ENCODE peak calls at places on chromosome 10, in seven cellular contexts. T is thyroid gland; I is tibial artery; L is hepatocyte; E is prostate gland; H is CD8-positive, alpha-beta memory T cell; N is IMR-90. K is an unnamed sample. For H3K9me3, the result is how much of the 10 kb centered on the place peaks cover.

GRCh38 chr10:118409295-118409694 is 67.2 kb upstream of the FAM204A start:
- DNase-seq in I (no peak), L (no peak), H (no peak), E (no peak), T (no peak), N (peak), K (no peak)

GRCh38 chr10:24884316-24884715 is 68.1 kb downstream of the PRTFDC1 start:
- DNase-seq in T (no peak), E (no peak), N (no peak), L (no peak), I (no peak), H (no peak), K (no peak)

GRCh38 chr10:97573672-97574071 is 1.1 kb downstream of the ANKRD2 start:
- DNase-seq in I (no peak), L (no peak), E (no peak), N (no peak), T (no peak), H (no peak), K (no peak)

GRCh38 chr10:23373156-23373555 is 28.6 kb upstream of the C10orf67 start:
- DNase-seq in L (no peak), N (no peak), H (no peak), T (no peak), E (no peak), I (no peak), K (no peak)

GRCh38 chr10:127813290-127813689 is 76.3 kb downstream of the FOXI2 start:
- DNase-seq in I (no peak), H (no peak), L (no peak), N (no peak), T (no peak), E (no peak), K (no peak)

GRCh38 chr10:11209810-11210141 is 192.1 kb downstream of the CELF2 start:
- DNase-seq in H (no peak), N (no peak), T (peak), I (no peak), L (no peak), E (no peak), K (no peak)

GRCh38 chr10:11823122-11823988 is at the start of gene PROSER2:
- DNase-seq in E (peak), H (peak), T (peak), N (peak), L (peak), I (no peak), K (peak)

GRCh38 chr10:124984376-124984775 is 42.5 kb downstream of the ZRANB1 start:
- DNase-seq in H (no peak), E (no peak), N (no peak), L (no peak), I (no peak), T (no peak), K (no peak)

DNA sequence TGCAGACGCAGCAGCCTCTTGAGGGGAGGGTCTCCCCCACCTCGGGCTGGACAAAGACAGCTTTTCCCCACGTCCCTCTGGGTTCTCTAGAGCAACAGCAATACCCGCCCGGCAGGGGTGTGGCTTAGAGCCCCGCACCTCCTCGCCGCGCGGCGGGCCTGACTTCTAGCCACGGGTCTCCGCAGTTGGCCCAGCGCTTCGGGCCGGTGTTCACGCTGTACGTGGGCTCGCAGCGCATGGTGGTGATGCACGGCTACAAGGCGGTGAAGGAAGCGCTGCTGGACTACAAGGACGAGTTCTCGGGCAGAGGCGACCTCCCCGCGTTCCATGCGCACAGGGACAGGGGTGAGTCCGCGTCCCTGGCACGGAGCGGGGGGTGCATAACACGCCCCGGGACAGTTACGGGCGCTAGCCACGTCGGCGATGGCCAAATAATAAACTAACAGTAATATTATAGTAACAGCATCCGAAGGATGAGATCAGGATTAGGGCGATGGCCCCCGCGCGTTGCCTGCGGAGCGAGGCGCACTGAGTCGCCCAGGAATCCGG is 1.2 kb downstream of the CYP2E1 start:
- DNase-seq in L (no peak), N (peak), E (no peak), I (no peak), T (no peak), H (no peak), K (no peak)
- H3K9me3 ChIP-seq in L (under half), N (under half), E (under half), I (under half), T (under half), H (under half), K (under half)

GRCh38 chr10:103854265-103854686 is 1.1 kb downstream of the SH3PXD2A start:
- DNase-seq in L (peak), T (no peak), I (peak), E (no peak), N (no peak), H (no peak), K (no peak)
- H3K9me3 ChIP-seq in L (under half), T (under half), I (under half), E (under half), N (under half), H (under half), K (under half)

DNA sequence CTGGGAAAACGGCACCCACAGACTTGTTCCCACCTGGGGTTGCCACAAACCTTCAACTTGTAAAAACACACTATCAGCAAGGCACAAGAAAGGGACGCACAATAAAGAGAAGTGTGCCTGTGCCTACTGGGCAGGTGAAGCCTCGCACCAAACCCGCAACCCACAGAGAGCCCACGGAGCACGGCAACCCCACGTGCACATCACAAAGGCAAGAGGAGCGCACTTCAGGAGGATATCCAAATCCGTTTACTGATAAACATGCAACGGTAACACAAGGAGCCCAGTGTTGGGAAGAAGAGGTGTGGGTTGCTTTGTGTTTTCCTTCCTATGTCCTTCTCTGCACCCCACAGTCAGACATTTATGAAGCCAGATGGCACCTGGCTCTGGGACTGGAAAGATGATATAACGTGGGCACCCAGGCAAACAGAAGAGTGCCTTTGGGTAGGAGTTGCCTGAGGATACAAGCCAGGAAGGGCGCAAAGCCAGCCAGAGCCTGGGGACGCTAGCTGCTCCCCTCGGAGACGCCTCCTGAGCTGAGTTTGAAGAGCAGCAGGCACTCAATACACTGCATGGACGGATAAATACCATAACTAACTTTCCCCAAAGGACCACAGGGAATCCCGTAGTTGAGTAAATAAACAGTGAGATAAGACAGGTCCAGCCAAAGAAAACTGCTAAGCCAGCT is 41.6 kb downstream of the TCERG1L start:
- DNase-seq in E (no peak), N (no peak), I (no peak), T (peak), H (no peak), L (no peak), K (no peak)
- H3K9me3 ChIP-seq in E (under half), N (half or more), I (under half), T (under half), H (under half), L (under half), K (under half)

GRCh38 chr10:78000206-78000605 is 29.1 kb downstream of the POLR3A start:
- DNase-seq in T (no peak), L (no peak), E (no peak), N (no peak), I (no peak), H (no peak), K (no peak)

GRCh38 chr10:78000956-78001472 is 28.3 kb downstream of the POLR3A start:
- DNase-seq in I (no peak), H (no peak), E (no peak), L (no peak), T (peak), N (no peak), K (no peak)

GRCh38 chr10:78007172-78007571 is 22.1 kb downstream of the POLR3A start:
- DNase-seq in L (no peak), N (no peak), T (no peak), I (no peak), E (no peak), H (no peak), K (no peak)

GRCh38 chr10:78004215-78005026 is 24.9 kb downstream of the POLR3A start:
- DNase-seq in T (no peak), N (no peak), H (no peak), E (no peak), L (no peak), I (no peak), K (peak)

DNA sequence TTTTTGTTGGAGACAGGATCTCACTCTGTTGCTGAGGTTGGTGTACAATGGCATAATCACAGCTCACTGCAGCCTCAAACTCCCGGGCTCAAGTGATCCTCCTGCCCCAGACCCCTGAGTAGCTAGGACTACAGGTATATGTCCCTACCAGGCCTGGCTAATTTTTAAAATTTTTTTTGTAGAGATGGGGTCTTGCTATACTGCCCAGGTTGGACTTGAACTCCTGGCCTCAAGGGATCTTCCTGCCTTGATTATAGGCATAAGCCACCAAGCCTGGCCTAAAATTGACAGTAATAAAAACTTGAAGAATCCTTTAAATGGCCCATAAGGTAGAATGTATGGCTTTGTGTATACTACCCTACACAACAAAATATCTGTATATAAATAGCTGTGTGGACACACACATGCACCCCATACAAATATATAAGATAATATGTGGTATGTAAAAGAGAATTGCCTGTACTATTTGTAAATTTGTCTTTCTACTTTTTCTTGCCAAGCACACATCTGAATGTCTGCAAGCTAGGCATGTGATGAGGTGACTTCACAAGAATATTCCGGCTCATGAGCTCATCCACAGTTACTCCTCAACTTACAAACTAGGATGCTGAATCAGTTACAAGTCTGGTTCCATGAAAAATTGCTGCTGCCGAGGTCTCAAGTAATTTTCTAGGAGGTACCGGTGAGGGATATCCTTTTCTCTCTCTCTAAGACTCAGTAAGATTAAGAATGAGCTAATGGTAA is 26.6 kb downstream of the POLR3A start:
- DNase-seq in H (no peak), E (no peak), T (no peak), I (no peak), L (no peak), N (peak), K (no peak)
- H3K9me3 ChIP-seq in H (under half), E (under half), T (under half), I (under half), L (under half), N (under half), K (under half)

DNA sequence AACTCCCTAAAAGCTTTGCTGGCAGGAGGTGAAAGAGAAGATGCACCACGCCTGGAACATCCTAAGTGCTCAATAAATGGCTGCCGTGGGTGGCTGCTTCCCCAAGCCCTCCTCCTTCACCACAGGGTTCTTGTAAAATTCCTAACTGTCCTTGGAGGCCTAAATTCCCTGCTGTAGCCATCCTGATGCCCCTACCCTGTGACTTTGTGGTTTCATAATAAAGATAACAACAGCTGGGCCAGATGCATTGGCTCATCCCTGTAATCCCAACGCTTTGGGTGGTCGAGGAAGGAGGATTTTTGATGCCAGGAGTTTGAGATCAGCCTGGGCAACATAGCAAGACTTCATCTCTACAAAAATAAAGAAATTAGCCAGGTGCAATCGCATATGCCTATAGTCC is 341.8 kb downstream of the ANKRD30A start:
- DNase-seq in N (no peak), E (no peak), I (no peak), L (no peak), H (no peak), T (no peak), K (no peak)
- H3K9me3 ChIP-seq in N (under half), E (under half), I (under half), L (under half), H (under half), T (under half), K (under half)

DNA sequence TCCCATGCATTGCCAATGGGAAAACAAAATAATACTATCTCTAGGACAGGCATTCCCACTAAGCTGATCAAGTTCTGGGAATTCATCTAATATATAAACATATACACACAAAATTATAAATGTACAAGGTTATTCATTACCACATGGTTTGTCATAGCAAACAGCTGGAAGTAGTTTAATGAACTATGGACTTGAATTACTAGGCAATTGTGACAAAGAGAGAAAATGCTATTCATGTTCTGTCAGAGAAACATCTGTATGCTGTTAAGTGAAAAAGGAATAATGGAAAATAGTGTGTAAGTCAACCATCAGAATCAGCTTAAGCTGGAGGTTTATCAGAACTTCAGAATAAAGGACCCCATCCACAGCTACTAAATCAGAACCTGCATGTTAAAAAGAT is 2.8 kb downstream of the ZNF248 start:
- DNase-seq in H (no peak), N (no peak), I (no peak), L (no peak), E (no peak), T (no peak), K (no peak)
- H3K9me3 ChIP-seq in H (under half), N (under half), I (under half), L (under half), E (under half), T (under half), K (under half)

DNA sequence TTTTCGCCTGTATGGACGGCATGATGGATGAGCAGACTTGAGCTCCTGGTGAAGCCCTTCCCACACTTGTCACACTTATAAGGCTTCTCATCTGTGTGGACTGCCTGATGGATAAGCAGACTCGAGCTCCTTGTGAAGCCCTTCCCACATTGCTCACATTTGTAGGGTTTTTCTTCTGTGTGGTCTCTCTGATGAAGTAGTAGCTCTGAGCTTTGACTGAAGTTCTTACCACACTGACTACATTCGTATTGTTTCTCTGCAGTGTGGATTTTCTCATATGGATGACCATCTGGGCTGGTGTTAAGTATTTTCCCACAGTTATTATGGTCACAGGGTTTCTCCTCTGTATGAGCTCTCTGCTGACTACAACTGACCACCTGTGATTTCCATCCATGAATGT is 17.2 kb downstream of the ZNF239 start:
- DNase-seq in I (no peak), T (no peak), E (no peak), N (no peak), L (no peak), H (no peak), K (no peak)
- H3K9me3 ChIP-seq in I (under half), T (under half), E (under half), N (under half), L (under half), H (under half), K (under half)

K was measured in PC-9.